ENCODE peak calls at places on chromosomes 3 and 15, in five cellular contexts. K is RCC 7860, B is ascending aorta, P is non-pigmented ciliary epithelial cell, X is caudate nucleus. G is an unnamed sample.

GRCh38 chr3:160982497-160982896 is 122.7 kb downstream of the B3GALNT1 start:
- DNase-seq in K (no peak), B (no peak), P (no peak), X (no peak), G (no peak)

GRCh38 chr3:120064641-120065040 is 29.6 kb downstream of the GSK3B start:
- DNase-seq in K (no peak), B (no peak), P (no peak), X (no peak), G (no peak)

GRCh38 chr3:156812521-156813335 is 13.4 kb upstream of the LEKR1 start:
- DNase-seq in K (peak; percentile 72), B (no peak), P (no peak), X (no peak), G (no peak)

GRCh38 chr15:90918835-90919234 is 13.5 kb downstream of the HDDC3 start:
- DNase-seq in K (no peak), B (no peak), P (no peak), X (no peak), G (no peak)

GRCh38 chr15:73748731-73749130 is 4.4 kb downstream of the INSYN1 start:
- DNase-seq in K (no peak), B (no peak), P (no peak), X (no peak), G (no peak)

GRCh38 chr15:66702770-66703539 is 919 bp downstream of the SMAD6 start:
- DNase-seq in K (no peak), B (no peak), P (no peak), X (no peak), G (no peak)

GRCh38 chr15:63833246-63833696 is 477 bp downstream of the HERC1 start:
- DNase-seq in K (no peak), B (no peak), P (no peak), X (peak; percentile 15), G (no peak)

GRCh38 chr3:13708301-13708700 is 159.4 kb downstream of the FBLN2 start:
- DNase-seq in K (no peak), B (no peak), P (no peak), X (no peak), G (no peak)

GRCh38 chr3:49173116-49173791 is 1.9 kb downstream of the KLHDC8B start:
- DNase-seq in K (no peak), B (no peak), P (no peak), X (no peak), G (no peak)

GRCh38 chr3:36989000-36989399 is 3.9 kb downstream of the EPM2AIP1 start:
- DNase-seq in K (no peak), B (no peak), P (no peak), X (no peak), G (no peak)

GRCh38 chr15:29990035-29990434 is 92.7 kb upstream of the GOLGA8J start:
- DNase-seq in K (no peak), B (no peak), P (no peak), X (no peak), G (no peak)

GRCh38 chr15:69415381-69415780 is 1.2 kb downstream of the KIF23 start:
- DNase-seq in K (no peak), B (no peak), P (no peak), X (no peak), G (no peak)

GRCh38 chr3:53238881-53239280 is 16.9 kb downstream of the TKT start:
- DNase-seq in K (peak; percentile 51), B (no peak), P (no peak), X (no peak), G (no peak)

GRCh38 chr3:106029941-106030619 is 161.3 kb upstream of the CBLB start:
- DNase-seq in K (no peak), B (no peak), P (no peak), X (no peak), G (no peak)

GRCh38 chr15:35141743-35142356 is 56.8 kb upstream of the NANOGP8 start:
- DNase-seq in K (no peak), B (no peak), P (peak; percentile 73), X (no peak), G (no peak)

GRCh38 chr15:31206386-31207174 is 105.1 kb upstream of the TRPM1 start:
- DNase-seq in K (no peak), B (no peak), P (no peak), X (no peak), G (no peak)

GRCh38 chr15:31434418-31435255 is 108.0 kb downstream of the KLF13 start:
- DNase-seq in K (no peak), B (no peak), P (peak; percentile 69), X (no peak), G (no peak)

GRCh38 chr3:48464713-48465221 is 18.2 kb downstream of the ATRIP start:
- DNase-seq in K (no peak), B (no peak), P (no peak), X (no peak), G (no peak)

GRCh38 chr15:41585140-41586047 is 26.4 kb downstream of the TYRO3 start:
- DNase-seq in K (peak; percentile 26), B (no peak), P (no peak), X (peak; percentile 30), G (no peak)

GRCh38 chr15:50943623-50944022 is 35.1 kb downstream of the AP4E1 start:
- DNase-seq in K (no peak), B (no peak), P (no peak), X (no peak), G (no peak)

GRCh38 chr15:75446146-75446545 is 5.3 kb downstream of the SIN3A start:
- DNase-seq in K (no peak), B (no peak), P (no peak), X (no peak), G (no peak)

GRCh38 chr3:123325766-123326256 is 123.1 kb downstream of the ADCY5 start:
- DNase-seq in K (no peak), B (no peak), P (no peak), X (no peak), G (no peak)

GRCh38 chr3:104596551-104596950 is 770.2 kb upstream of the ALCAM start:
- DNase-seq in K (peak; percentile 36), B (no peak), P (peak; percentile 42), X (no peak), G (no peak)

GRCh38 chr3:123036352-123037014 is 8.9 kb upstream of the SEMA5B start:
- DNase-seq in K (no peak), B (no peak), P (no peak), X (no peak), G (no peak)

GRCh38 chr15:28955160-28955502 is 69.4 kb downstream of the APBA2 start:
- DNase-seq in K (no peak), B (no peak), P (no peak), X (no peak), G (no peak)

GRCh38 chr15:38994310-38994709 is 429.7 kb upstream of the RASGRP1 start:
- DNase-seq in K (no peak), B (no peak), P (no peak), X (no peak), G (no peak)

GRCh38 chr3:10445561-10445960 is 59.8 kb downstream of the ATP2B2 start:
- DNase-seq in K (no peak), B (no peak), P (no peak), X (no peak), G (no peak)

GRCh38 chr15:95227235-95227634 is 995.9 kb downstream of the MCTP2 start:
- DNase-seq in K (no peak), B (no peak), P (no peak), X (no peak), G (no peak)

GRCh38 chr3:183437696-183438564 is 9.5 kb upstream of the MCF2L2 start:
- DNase-seq in K (no peak), B (no peak), P (no peak), X (no peak), G (no peak)

GRCh38 chr15:68602484-68603240 is 23.9 kb downstream of the CORO2B start:
- DNase-seq in K (no peak), B (no peak), P (no peak), X (peak; percentile 45), G (no peak)